ENCODE peak calls at places on chromosomes 11 and 22, in four cellular contexts. W is SK-N-SH, N is GM12891, K is Panc1. Q is an unnamed sample.

GRCh38 chr11:68311155-68312116 is 955 bp upstream of the LRP5 start:
- DNase-seq in K (no peak), W (peak), N (no peak), Q (no peak)

GRCh38 chr11:77871855-77872254 is 50.9 kb downstream of the AAMDC start:
- DNase-seq in N (no peak), W (no peak), K (no peak), Q (no peak)

GRCh38 chr22:25728064-25728463 is 13.9 kb upstream of the MYO18B start:
- DNase-seq in K (no peak), W (no peak), N (no peak), Q (no peak)

GRCh38 chr22:35229865-35230264 is 27.4 kb upstream of the HMGXB4 start:
- DNase-seq in W (no peak), K (no peak), N (no peak), Q (no peak)

GRCh38 chr11:35721576-35722341 is 59.2 kb downstream of the TRIM44 start:
- DNase-seq in K (no peak), N (no peak), W (no peak), Q (no peak)

GRCh38 chr11:68127791-68128681 is 6.8 kb upstream of the CHKA start:
- DNase-seq in N (no peak), K (no peak), W (peak), Q (no peak)

GRCh38 chr22:42921301-42921700 is 64.2 kb upstream of the ARFGAP3 start:
- DNase-seq in N (no peak), W (no peak), K (no peak), Q (no peak)

GRCh38 chr11:122435540-122436187 is 219.9 kb upstream of the UBASH3B start:
- DNase-seq in N (no peak), K (no peak), W (no peak), Q (no peak)

GRCh38 chr11:14894657-14895598 is 2.9 kb upstream of the CYP2R1 start:
- DNase-seq in N (no peak), K (no peak), W (no peak), Q (peak)

GRCh38 chr11:85171648-85172257 is 455.4 kb downstream of the DLG2 start:
- DNase-seq in W (no peak), N (no peak), K (no peak), Q (no peak)

GRCh38 chr11:99351620-99352019 is 330.9 kb downstream of the CNTN5 start:
- DNase-seq in K (no peak), N (no peak), W (no peak), Q (no peak)

GRCh38 chr11:60305906-60306619 is 21.0 kb upstream of the MS4A6E start:
- DNase-seq in K (no peak), N (no peak), W (no peak), Q (no peak)

GRCh38 chr11:82462588-82462987 is 271.1 kb downstream of the FAM181B start:
- DNase-seq in W (no peak), K (no peak), N (no peak), Q (no peak)

GRCh38 chr11:35357893-35358292 is 61.5 kb downstream of the SLC1A2 start:
- DNase-seq in K (no peak), W (no peak), N (no peak), Q (no peak)

GRCh38 chr11:16812274-16812673 is 73.8 kb downstream of the C11orf58 start:
- DNase-seq in K (no peak), W (no peak), N (no peak), Q (no peak)

GRCh38 chr11:101848262-101848661 is 66.5 kb upstream of the CEP126 start:
- DNase-seq in N (no peak), K (no peak), W (no peak), Q (no peak)

GRCh38 chr11:78045851-78046485 is 17.7 kb upstream of the THRSP start:
- DNase-seq in N (peak), W (peak), K (no peak), Q (peak)

GRCh38 chr22:45441158-45441557 is 27.7 kb downstream of the RIBC2 start:
- DNase-seq in K (peak), W (peak), N (peak), Q (no peak)

GRCh38 chr11:109150603-109151002 is 271.4 kb upstream of the C11orf87 start:
- DNase-seq in W (no peak), K (no peak), N (no peak), Q (no peak)

GRCh38 chr11:28738549-28738948 is 630.4 kb downstream of the METTL15 start:
- DNase-seq in N (no peak), W (no peak), K (no peak), Q (no peak)

GRCh38 chr11:92225206-92225562 is 566 bp downstream of the FAT3 start:
- DNase-seq in W (no peak), N (no peak), K (no peak), Q (no peak)

GRCh38 chr11:8080674-8081590 is at the start of gene TUB:
- DNase-seq in N (peak), W (peak), K (no peak), Q (no peak)

GRCh38 chr11:28757725-28758515 is 649.7 kb downstream of the METTL15 start:
- DNase-seq in N (no peak), W (no peak), K (no peak), Q (no peak)

GRCh38 chr11:115425816-115426215 is 78.4 kb downstream of the CADM1 start:
- DNase-seq in K (no peak), N (no peak), W (no peak), Q (no peak)

GRCh38 chr22:36395922-36396321 is 8.2 kb upstream of the MYH9 start:
- DNase-seq in W (peak), N (no peak), K (no peak), Q (no peak)

GRCh38 chr22:36077261-36077660 is 48.6 kb upstream of the RBFOX2 start:
- DNase-seq in K (no peak), N (no peak), W (peak), Q (no peak)

GRCh38 chr11:69005631-69006368 is 7.2 kb downstream of the MRGPRF start:
- DNase-seq in K (no peak), N (no peak), W (no peak), Q (no peak)

GRCh38 chr22:36196254-36197064 is 5.2 kb downstream of the APOL4 start:
- DNase-seq in N (no peak), K (no peak), W (no peak), Q (no peak)

GRCh38 chr11:8681837-8682218 is 637 bp downstream of the TRIM66 start:
- DNase-seq in W (no peak), N (no peak), K (no peak), Q (no peak)

GRCh38 chr22:50012201-50013181 is at the start of gene IL17REL:
- DNase-seq in N (peak), K (no peak), W (peak), Q (no peak)

GRCh38 chr11:125201525-125202121 is 37.1 kb downstream of the PKNOX2 start:
- DNase-seq in W (no peak), N (no peak), K (no peak), Q (no peak)

GRCh38 chr22:20000246-20001081 is 16.2 kb downstream of the ARVCF start:
- DNase-seq in W (peak), N (no peak), K (no peak), Q (no peak)

GRCh38 chr11:73034777-73035176 is 107.3 kb downstream of the FCHSD2 start:
- DNase-seq in N (no peak), K (no peak), W (no peak), Q (no peak)

GRCh38 chr22:44182591-44183588 is 2.2 kb downstream of the PARVG start:
- DNase-seq in K (no peak), W (no peak), N (peak), Q (no peak)

GRCh38 chr22:44360306-44360685 is 47.5 kb upstream of the SHISAL1 start:
- DNase-seq in W (no peak), K (no peak), N (no peak), Q (no peak)

GRCh38 chr11:95084509-95084908 is 5.1 kb upstream of the ENDOD1 start:
- DNase-seq in W (no peak), K (no peak), N (no peak), Q (no peak)
- TF ChIP-seq POLR2AphosphoS5 in W (no peak), K (no peak), N (no peak), Q (no peak)

DNA sequence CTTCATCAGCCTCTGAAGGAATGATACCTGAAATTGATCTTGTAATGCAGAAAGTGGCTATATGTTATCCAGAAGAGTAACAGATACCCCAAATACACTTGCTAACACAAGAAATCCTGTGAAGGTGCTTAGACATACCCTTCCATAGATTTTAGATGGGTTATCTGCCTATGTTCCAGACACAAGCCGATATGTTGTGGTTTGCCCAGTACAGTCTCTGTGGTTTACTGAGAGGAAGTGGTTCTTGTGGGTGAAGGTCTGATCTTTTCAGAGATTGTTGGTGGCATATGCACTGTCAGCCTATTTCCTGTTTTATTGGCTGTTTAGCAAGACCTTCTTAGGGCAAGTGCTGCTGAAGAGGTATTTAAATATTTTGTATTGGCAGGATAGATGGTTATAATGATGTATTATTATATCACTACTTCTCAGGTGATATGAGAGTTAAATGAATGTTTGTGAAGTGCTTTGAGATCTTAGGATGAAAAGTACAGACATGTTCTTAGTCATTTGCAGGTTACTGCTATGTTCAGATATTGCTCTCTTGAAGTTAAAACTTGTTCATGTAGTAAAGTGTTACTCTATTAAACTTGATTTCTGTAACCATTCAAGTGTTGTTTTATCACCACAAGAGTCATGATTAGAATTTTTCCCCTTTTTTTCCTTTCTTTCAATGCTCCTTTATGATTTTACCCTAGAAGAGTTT is 8.2 kb downstream of the ARHGEF12 start:
- DNase-seq in K (no peak), N (peak), W (no peak), Q (peak)
- TF ChIP-seq POLR2AphosphoS5 in K (no peak), N (no peak), W (peak), Q (peak)

GRCh38 chr11:1408346-1408745 is 18.6 kb downstream of the BRSK2 start:
- DNase-seq in N (no peak), W (no peak), K (no peak), Q (no peak)
- TF ChIP-seq POLR2AphosphoS5 in N (no peak), W (no peak), K (no peak), Q (no peak)

DNA sequence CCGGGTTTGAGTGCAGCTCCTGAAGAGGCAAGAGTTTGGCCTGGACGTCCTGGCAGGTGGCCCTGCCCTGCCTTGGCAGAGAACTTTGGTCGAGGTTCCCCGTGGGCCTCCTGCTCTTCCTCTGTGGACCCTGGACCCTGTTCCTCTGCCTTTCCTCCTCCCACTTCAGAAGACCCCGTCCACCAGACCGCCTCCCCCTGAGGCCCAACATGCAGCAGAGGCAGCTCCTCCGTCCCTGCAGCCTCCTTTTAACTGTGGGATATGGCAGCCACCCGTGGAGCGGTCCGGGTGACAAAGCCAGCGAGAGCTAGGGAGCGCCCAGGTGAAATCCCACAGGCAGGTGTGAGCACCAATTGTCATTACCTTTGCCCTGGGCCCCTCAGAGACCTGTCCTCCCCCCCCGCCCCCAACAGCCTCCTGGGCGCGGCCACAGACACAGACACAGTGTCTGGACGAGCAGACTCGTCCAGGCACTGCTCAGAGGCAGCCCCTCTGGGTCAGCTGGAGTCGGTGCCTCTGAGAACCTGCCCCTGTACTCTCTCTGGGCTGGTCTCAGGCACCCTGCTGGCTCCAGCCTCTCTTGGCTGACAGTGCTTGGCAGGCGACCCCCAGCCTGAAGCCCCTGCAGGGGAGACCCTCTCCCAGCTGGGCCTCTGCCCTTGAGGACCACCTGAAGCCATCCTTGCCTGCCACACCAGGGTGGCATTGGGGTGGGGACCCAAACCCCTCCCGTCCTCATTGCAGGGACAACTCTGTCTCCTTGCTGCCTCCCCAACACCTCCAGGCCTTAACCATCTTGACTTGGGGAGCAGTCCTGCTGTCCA is 4.1 kb upstream of the PTDSS2 start:
- DNase-seq in N (no peak), K (no peak), W (no peak), Q (no peak)
- TF ChIP-seq POLR2AphosphoS5 in N (no peak), K (no peak), W (no peak), Q (no peak)